ENCODE peak calls at places on chromosome 15, in eight cellular contexts. G is CD4-positive, CD25-positive, alpha-beta regulatory T cell; E is progenitor cell of endocrine pancreas; S is MM.1S; U is hepatocyte; H is GM06990; J is occipital lobe; W is aorta. Q is an unnamed sample.

GRCh38 chr15:67685008-67685599 is 140.2 kb upstream of the SKOR1 start:
- DNase-seq in W (no peak), S (peak; percentile 26), H (no peak), E (no peak), G (no peak), J (no peak), U (peak; percentile 44), Q (no peak)

GRCh38 chr15:61582092-61582491 is 353.0 kb upstream of the RORA start:
- DNase-seq in J (no peak), W (no peak), U (no peak), H (no peak), G (no peak), S (no peak), E (no peak), Q (no peak)

GRCh38 chr15:32029862-32030781 is at the start of gene CHRNA7:
- DNase-seq in E (peak; percentile 75), J (peak; percentile 67), H (peak; percentile 80), G (no peak), W (no peak), S (peak; percentile 86), U (peak; percentile 88), Q (peak; percentile 61)

GRCh38 chr15:77986891-77987764 is 90.4 kb downstream of the TBC1D2B start:
- DNase-seq in S (no peak), W (peak; percentile 76), H (no peak), G (no peak), J (no peak), E (no peak), U (no peak), Q (no peak)

GRCh38 chr15:49235446-49236207 is 65.6 kb downstream of the GALK2 start:
- DNase-seq in U (peak; percentile 67), W (no peak), E (peak; percentile 28), S (peak; percentile 89), J (peak; percentile 48), H (peak; percentile 39), G (peak; percentile 33), Q (no peak)

GRCh38 chr15:40430271-40430805 is 10.4 kb upstream of the BAHD1 start:
- DNase-seq in S (no peak), W (no peak), E (no peak), G (no peak), H (no peak), J (no peak), U (no peak), Q (no peak)

GRCh38 chr15:40982855-40983254 is 29.6 kb downstream of the CHAC1 start:
- DNase-seq in U (no peak), J (no peak), H (no peak), W (peak; percentile 90), G (no peak), S (no peak), E (no peak), Q (no peak)

GRCh38 chr15:36221992-36222391 is 357.4 kb upstream of the CDIN1 start:
- DNase-seq in S (no peak), H (no peak), E (no peak), U (no peak), J (no peak), W (no peak), G (no peak), Q (no peak)

GRCh38 chr15:75065467-75065850 is 42.1 kb downstream of the PPCDC start:
- DNase-seq in H (no peak), G (no peak), U (peak; percentile 21), W (no peak), J (no peak), S (peak; percentile 62), E (no peak), Q (no peak)

GRCh38 chr15:79067434-79067833 is 23.1 kb downstream of the RASGRF1 start:
- DNase-seq in H (no peak), U (peak; percentile 67), W (no peak), S (peak; percentile 33), J (no peak), G (no peak), E (no peak), Q (no peak)

GRCh38 chr15:93056836-93057235 is 32.2 kb downstream of the RGMA start:
- DNase-seq in S (no peak), U (no peak), H (no peak), G (no peak), E (no peak), W (no peak), J (no peak), Q (no peak)

GRCh38 chr15:81385110-81386076 is 11.4 kb upstream of the TMC3 start:
- DNase-seq in W (no peak), E (no peak), U (no peak), G (no peak), J (no peak), S (no peak), H (no peak), Q (no peak)

GRCh38 chr15:76935620-76936019 is 4.1 kb downstream of the RCN2 start:
- DNase-seq in J (no peak), E (no peak), U (no peak), W (no peak), G (no peak), H (peak; percentile 58), S (no peak), Q (no peak)

GRCh38 chr15:90826886-90827435 is 41.4 kb upstream of the FURIN start:
- DNase-seq in E (no peak), U (no peak), H (no peak), W (peak; percentile 59), S (no peak), J (no peak), G (no peak), Q (no peak)

GRCh38 chr15:89669941-89670340 is 9.2 kb downstream of the PLIN1 start:
- DNase-seq in W (no peak), G (no peak), H (no peak), S (no peak), E (no peak), J (no peak), U (no peak), Q (no peak)

GRCh38 chr15:39248204-39248603 is 332.7 kb upstream of the THBS1 start:
- DNase-seq in W (no peak), S (no peak), U (no peak), E (no peak), G (no peak), J (no peak), H (no peak), Q (peak; percentile 31)